ENCODE peak calls at places on chromosomes 4 and X, in six cellular contexts. X is cerebellum; S is stimulated activated naive CD4-positive, alpha-beta T cell; N is GM03348; F is Daoy; E is CMK. O is an unnamed sample.

GRCh38 chr4:108821056-108821925 is 58.4 kb upstream of the ETNPPL start:
- DNase-seq in X (no peak), F (no peak), E (no peak), S (no peak), N (peak; percentile 10), O (peak; percentile 61)

GRCh38 chr4:38233727-38234478 is 273.7 kb downstream of the PTTG2 start:
- DNase-seq in S (no peak), N (no peak), E (no peak), X (no peak), F (no peak), O (no peak)

GRCh38 chr4:155906554-155907247 is 3.2 kb downstream of the TDO2 start:
- DNase-seq in S (no peak), X (no peak), E (no peak), F (peak; percentile 84), N (peak; percentile 78), O (peak; percentile 100)

GRCh38 chr4:162229670-162230069 is 65.9 kb upstream of the FSTL5 start:
- DNase-seq in N (no peak), E (no peak), X (no peak), S (no peak), F (no peak), O (no peak)

GRCh38 chr4:88584471-88584900 is 7.8 kb upstream of the HERC3 start:
- DNase-seq in E (no peak), S (no peak), F (no peak), N (no peak), X (no peak), O (no peak)

GRCh38 chr4:67933755-67934154 is 29.5 kb downstream of the TMPRSS11A start:
- DNase-seq in X (no peak), S (no peak), N (no peak), E (no peak), F (no peak), O (no peak)

GRCh38 chr4:138405934-138406567 is 163.9 kb upstream of the SLC7A11 start:
- DNase-seq in X (no peak), E (no peak), S (no peak), F (no peak), N (peak; percentile 63), O (peak; percentile 73)

GRCh38 chrX:111375747-111376146 is 36.2 kb downstream of the DCX start:
- DNase-seq in N (no peak), X (no peak), E (no peak), F (no peak), S (no peak), O (peak; percentile 1)

GRCh38 chr4:15451181-15451865 is 18.4 kb upstream of the CC2D2A start:
- DNase-seq in S (no peak), X (no peak), N (peak; percentile 38), E (no peak), F (no peak), O (peak; percentile 46)

GRCh38 chr4:7359302-7360063 is 75.2 kb downstream of the PSAPL1 start:
- DNase-seq in N (no peak), E (no peak), X (no peak), F (no peak), S (no peak), O (no peak)

GRCh38 chr4:39814403-39815185 is 116.7 kb downstream of the UBE2K start:
- DNase-seq in S (peak; percentile 8), E (no peak), X (no peak), F (no peak), N (peak; percentile 16), O (no peak)

GRCh38 chrX:112147206-112147605 is 64.6 kb upstream of the TRPC5 start:
- DNase-seq in S (no peak), F (no peak), X (peak; percentile 0), E (no peak), N (peak; percentile 22), O (peak; percentile 60)

GRCh38 chrX:12929701-12930100 is 23.3 kb downstream of the TLR8 start:
- DNase-seq in F (peak; percentile 11), N (no peak), S (no peak), X (no peak), E (no peak), O (no peak)

GRCh38 chr4:40940317-40940720 is 190.6 kb downstream of the NSUN7 start:
- DNase-seq in F (no peak), E (no peak), S (no peak), X (no peak), N (no peak), O (no peak)